ENCODE peak calls at places on chromosomes 3 and 15, in four cellular contexts. A is A549, I is SK-N-SH, D is HepG2. O is an unnamed sample.

GRCh38 chr15:90571063-90571541 is 41.4 kb downstream of the CRTC3 start:
- DNase-seq in I (no peak), A (peak; percentile 52), D (no peak), O (no peak)

GRCh38 chr3:10621749-10622148 is 116.4 kb upstream of the ATP2B2 start:
- DNase-seq in A (no peak), D (no peak), I (no peak), O (no peak)

GRCh38 chr3:137163241-137163916 is 205.6 kb downstream of the IL20RB start:
- DNase-seq in I (peak; percentile 10), D (no peak), A (no peak), O (no peak)

GRCh38 chr3:81758275-81758674 is 3.2 kb downstream of the GBE1 start:
- DNase-seq in I (no peak), D (peak; percentile 41), A (no peak), O (no peak)

GRCh38 chr3:53195602-53196574 is 34.9 kb downstream of the PRKCD start:
- DNase-seq in D (no peak), I (peak; percentile 94), A (peak; percentile 54), O (no peak)

GRCh38 chr15:71725215-71725955 is 85.0 kb upstream of the NR2E3 start:
- DNase-seq in I (no peak), A (no peak), D (no peak), O (no peak)

GRCh38 chr3:125512135-125512920 is 7.7 kb downstream of the SNX4 start:
- DNase-seq in I (peak; percentile 40), D (no peak), A (peak; percentile 4), O (peak; percentile 26)

GRCh38 chr3:148077318-148077923 is 620.3 kb upstream of the AGTR1 start:
- DNase-seq in A (peak; percentile 9), D (peak; percentile 6), I (no peak), O (no peak)

GRCh38 chr3:11200679-11200952 is 46.3 kb downstream of the HRH1 start:
- DNase-seq in D (no peak), A (no peak), I (no peak), O (no peak)

GRCh38 chr3:13528217-13528801 is 20.6 kb upstream of the FBLN2 start:
- DNase-seq in I (peak; percentile 72), D (peak; percentile 41), A (peak; percentile 49), O (no peak)

GRCh38 chr3:124272611-124273151 is 280.8 kb upstream of the ROPN1 start:
- DNase-seq in D (no peak), I (no peak), A (no peak), O (no peak)

GRCh38 chr15:91304794-91305193 is 204.7 kb downstream of the SV2B start:
- DNase-seq in D (no peak), I (no peak), A (no peak), O (no peak)

GRCh38 chr3:17717411-17717810 is 25.0 kb downstream of the TBC1D5 start:
- DNase-seq in I (no peak), D (no peak), A (no peak), O (no peak)

GRCh38 chr15:31461911-31462480 is 135.4 kb downstream of the KLF13 start:
- DNase-seq in A (no peak), D (no peak), I (no peak), O (no peak)

GRCh38 chr15:70038730-70039392 is 58.9 kb downstream of the TLE3 start:
- DNase-seq in I (no peak), D (no peak), A (no peak), O (no peak)

GRCh38 chr15:70035051-70035718 is 62.5 kb downstream of the TLE3 start:
- DNase-seq in A (no peak), D (no peak), I (no peak), O (no peak)

GRCh38 chr15:70035719-70036077 is 62.0 kb downstream of the TLE3 start:
- DNase-seq in A (no peak), I (no peak), D (no peak), O (peak; percentile 71)

GRCh38 chr15:70034596-70034995 is 63.1 kb downstream of the TLE3 start:
- DNase-seq in I (no peak), A (no peak), D (no peak), O (no peak)

DNA sequence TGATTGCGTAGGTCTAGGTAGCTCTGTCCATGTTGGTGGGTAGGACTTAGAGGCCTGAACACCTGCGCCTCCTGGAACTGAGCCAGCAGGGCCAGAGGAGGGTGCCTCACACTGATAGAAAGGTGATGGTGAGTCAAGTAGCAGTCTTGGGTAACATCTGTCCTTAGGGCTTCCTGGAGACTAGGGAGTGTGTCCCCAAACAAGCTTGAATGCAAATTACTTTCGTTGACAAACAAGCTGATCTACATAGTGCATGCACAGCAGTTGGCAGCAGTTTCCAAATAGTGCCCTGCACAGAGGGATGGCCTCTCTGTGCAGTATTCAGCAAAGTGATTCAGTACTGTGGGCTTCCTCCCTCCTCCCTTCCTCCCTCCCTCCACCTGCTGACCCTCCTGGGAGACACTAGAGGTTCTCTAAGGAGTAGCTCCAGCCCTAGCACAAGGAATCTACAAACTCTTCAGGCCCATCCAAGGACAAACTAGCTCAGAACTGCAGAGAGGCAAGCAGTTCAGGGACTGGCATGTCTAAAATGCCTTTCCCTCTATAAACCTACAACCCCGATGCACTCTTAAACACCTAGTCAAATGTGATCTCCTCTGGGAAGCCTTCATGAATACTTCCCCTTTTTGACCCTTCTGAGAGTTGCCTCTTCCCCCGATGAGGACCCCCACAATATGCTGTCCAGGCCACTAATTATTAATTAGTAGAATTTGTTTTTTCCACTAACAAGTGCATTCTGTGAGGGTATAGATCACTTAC is 61.0 kb downstream of the TLE3 start:
- DNase-seq in A (no peak), I (no peak), D (no peak), O (peak; percentile 88)
- TF ChIP-seq PBX3 in A (no peak), I (no peak), D (no peak), O (no peak)

GRCh38 chr3:129054605-129055104 is 5.9 kb upstream of the GP9 start:
- DNase-seq in I (peak; percentile 50), D (peak; percentile 91), A (no peak), O (no peak)
- TF ChIP-seq PBX3 in I (no peak), D (no peak), A (no peak), O (no peak)

GRCh38 chr15:67101981-67102929 is 36.9 kb downstream of the SMAD3 start:
- DNase-seq in D (no peak), I (no peak), A (no peak), O (peak; percentile 97)
- TF ChIP-seq PBX3 in D (no peak), I (no peak), A (no peak), O (peak; percentile 52)

DNA sequence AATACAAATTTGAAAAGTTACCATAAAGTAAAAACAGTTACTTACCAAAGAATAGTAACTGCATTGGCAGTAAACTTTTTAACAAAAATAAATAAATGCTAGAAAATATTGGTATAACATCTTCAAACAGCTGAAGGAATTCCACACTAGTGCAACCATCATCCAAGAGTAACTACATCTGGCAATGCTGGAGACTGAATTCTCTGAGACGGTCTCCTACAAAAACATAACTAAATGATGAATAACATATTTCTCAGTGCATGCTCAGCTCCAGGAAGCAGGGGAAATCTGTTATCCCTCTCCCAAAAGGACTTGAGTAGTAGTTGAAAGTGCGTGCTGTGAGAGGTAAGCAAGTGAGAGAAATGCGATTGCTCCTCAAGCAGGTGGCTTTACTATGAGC is 526.8 kb upstream of the CCDC54 start:
- DNase-seq in A (no peak), D (no peak), I (no peak), O (no peak)
- TF ChIP-seq PBX3 in A (no peak), D (no peak), I (no peak), O (no peak)

O was measured in GM12878.